ENCODE peak calls at places on chromosomes 4 and X, in four cellular contexts. Z is H1, H is IMR-90, F is H9. W is an unnamed sample.

GRCh38 chr4:60655356-60655755 is 544.8 kb upstream of the ADGRL3 start:
- DNase-seq in Z (no peak), H (no peak), F (no peak), W (no peak)

GRCh38 chrX:140431521-140431920 is 73.3 kb downstream of the SOX3 start:
- DNase-seq in Z (no peak), H (peak), F (no peak), W (no peak)

GRCh38 chr4:891747-892146 is 40.4 kb downstream of the GAK start:
- DNase-seq in Z (peak), H (no peak), F (peak), W (peak)

GRCh38 chr4:28845158-28845557 is 1875.0 kb upstream of the PCDH7 start:
- DNase-seq in Z (no peak), H (no peak), F (no peak), W (no peak)

GRCh38 chr4:4289575-4289929 is 402 bp downstream of the LYAR start:
- DNase-seq in Z (no peak), H (no peak), F (no peak), W (peak)

GRCh38 chr4:97106161-97106560 is 1037.1 kb downstream of the STPG2 start:
- DNase-seq in Z (no peak), H (no peak), F (no peak), W (no peak)

GRCh38 chr4:22179124-22179874 is 230.7 kb upstream of the KCNIP4 start:
- DNase-seq in Z (no peak), H (peak), F (no peak), W (no peak)

GRCh38 chrX:35289952-35290351 is 347.4 kb downstream of the FAM47B start:
- DNase-seq in Z (no peak), H (no peak), F (no peak), W (no peak)

GRCh38 chr4:158094413-158095110 is 78.3 kb downstream of the GASK1B start:
- DNase-seq in Z (no peak), H (peak), F (no peak), W (peak)

GRCh38 chrX:130575831-130576404 is 174.1 kb downstream of the RBMX2 start:
- DNase-seq in Z (peak), H (peak), F (peak), W (peak)

GRCh38 chr4:1408418-1408817 is 2.2 kb upstream of the NKX1-1 start:
- DNase-seq in Z (peak), H (no peak), F (peak), W (no peak)

GRCh38 chr4:156377036-156377700 is 423.5 kb upstream of the CTSO start:
- DNase-seq in Z (no peak), H (peak), F (no peak), W (no peak)

GRCh38 chr4:93317046-93317445 is 511.5 kb upstream of the ATOH1 start:
- DNase-seq in Z (no peak), H (no peak), F (no peak), W (no peak)

GRCh38 chr4:153137168-153137567 is 67.1 kb upstream of the TRIM2 start:
- DNase-seq in Z (no peak), H (peak), F (no peak), W (peak)

GRCh38 chrX:67587946-67588624 is 44.3 kb downstream of the AR start:
- DNase-seq in Z (no peak), H (no peak), F (no peak), W (no peak)

GRCh38 chr4:63563288-63564014 is 845.8 kb downstream of the TECRL start:
- DNase-seq in Z (no peak), H (no peak), F (peak), W (peak)

GRCh38 chr4:6963139-6963611 is 53.5 kb downstream of the TBC1D14 start:
- DNase-seq in Z (no peak), H (peak), F (no peak), W (no peak)

GRCh38 chr4:176001171-176002006 is 64.3 kb upstream of the WDR17 start:
- DNase-seq in Z (peak), H (peak), F (peak), W (peak)

GRCh38 chr4:53804719-53805118 is 213.4 kb upstream of the LNX1 start:
- DNase-seq in Z (peak), H (no peak), F (peak), W (peak)

GRCh38 chrX:47662144-47662657 is 3.2 kb upstream of the UXT start:
- DNase-seq in Z (no peak), H (peak), F (no peak), W (peak)

GRCh38 chr4:8192748-8193738 is 6.0 kb upstream of the SH3TC1 start:
- DNase-seq in Z (no peak), H (peak), F (no peak), W (no peak)

GRCh38 chr4:56907009-56907408 is 691 bp upstream of the REST start:
- DNase-seq in Z (peak), H (no peak), F (peak), W (peak)

GRCh38 chr4:130563185-130563890 is 1467.4 kb downstream of the C4orf33 start:
- DNase-seq in Z (peak), H (peak), F (peak), W (peak)

GRCh38 chrX:42524374-42524773 is 253.6 kb downstream of the PPP1R2C start:
- DNase-seq in Z (no peak), H (peak), F (no peak), W (no peak)

GRCh38 chrX:15838017-15838416 is 16.6 kb downstream of the AP1S2 start:
- DNase-seq in Z (no peak), H (no peak), F (peak), W (peak)

GRCh38 chr4:135192746-135193535 is 991.4 kb upstream of the PABPC4L start:
- DNase-seq in Z (no peak), H (peak), F (no peak), W (no peak)

GRCh38 chr4:73988096-73988495 is at the start of gene PPBP:
- DNase-seq in Z (no peak), H (no peak), F (no peak), W (no peak)

GRCh38 chrX:9312922-9313867 is 151.7 kb upstream of the TBL1X start:
- DNase-seq in Z (peak), H (no peak), F (peak), W (peak)

GRCh38 chr4:61397174-61397573 is 197.0 kb downstream of the ADGRL3 start:
- DNase-seq in Z (no peak), H (peak), F (no peak), W (no peak)

DNA sequence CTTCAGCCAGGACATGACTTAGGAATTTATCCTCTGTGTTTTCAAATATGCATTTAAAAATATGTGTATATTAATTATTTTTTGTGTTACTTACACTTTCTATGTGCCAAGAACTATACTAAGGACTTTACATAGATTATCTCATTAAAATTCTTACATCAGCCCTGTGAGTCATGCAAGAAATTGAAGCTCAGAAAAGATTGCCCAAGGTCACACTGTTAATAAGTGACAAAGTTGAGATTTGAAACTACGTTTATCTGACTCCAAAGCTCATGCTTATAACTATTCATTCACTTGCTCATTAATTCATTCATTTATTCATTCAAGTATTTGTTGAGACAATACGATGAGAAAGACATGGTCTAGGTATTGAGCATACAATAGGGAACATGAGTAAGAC is 62.9 kb upstream of the CHRDL1 start:
- DNase-seq in Z (no peak), H (no peak), F (no peak), W (no peak)
- H4K5ac ChIP-seq in Z (no peak), H (no peak), F (no peak), W (no peak)

GRCh38 chr4:140236649-140237160 is 82.7 kb upstream of the MAML3 start:
- DNase-seq in Z (no peak), H (peak), F (no peak), W (no peak)
- H2BK120ac ChIP-seq in Z (peak), H (peak), F (peak), W (no peak)

DNA sequence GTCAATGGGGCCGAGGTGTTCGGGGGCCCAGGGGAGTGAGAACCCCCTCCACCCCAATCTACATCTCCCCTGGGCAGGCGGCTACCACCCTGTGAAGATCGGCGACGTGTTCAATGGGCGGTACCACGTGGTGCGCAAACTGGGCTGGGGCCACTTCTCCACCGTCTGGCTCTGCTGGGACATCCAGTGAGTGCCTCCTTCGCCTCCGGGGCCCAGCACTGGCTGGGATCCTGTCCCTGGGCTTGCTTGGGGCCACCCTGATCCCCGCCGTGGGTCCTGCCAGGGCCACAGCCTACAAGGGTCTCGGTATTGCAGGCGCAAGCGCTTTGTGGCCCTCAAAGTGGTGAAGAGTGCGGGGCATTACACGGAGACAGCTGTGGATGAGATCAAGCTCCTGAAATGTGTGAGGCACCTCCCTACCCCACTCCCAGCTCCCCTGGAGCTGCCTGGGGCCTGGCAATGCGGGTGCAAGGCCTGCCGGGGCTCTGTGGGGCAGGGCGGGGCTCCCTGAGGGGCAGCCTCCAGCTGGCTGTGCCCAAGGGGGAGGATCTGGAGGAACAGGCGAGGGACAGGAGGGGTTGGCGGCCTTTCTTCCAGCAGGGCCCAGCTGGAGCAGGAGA is 697 bp downstream of the SRPK3 start:
- DNase-seq in Z (no peak), H (no peak), F (no peak), W (no peak)
- H3K9ac ChIP-seq in Z (no peak), H (no peak), F (no peak), W (no peak)

GRCh38 chrX:142891046-142891445 is 134.7 kb upstream of the SPANXN4 start:
- DNase-seq in Z (no peak), H (no peak), F (no peak), W (no peak)
- H4K5ac ChIP-seq in Z (no peak), H (no peak), F (no peak), W (no peak)

W was measured in mesendoderm.